ENCODE peak calls at places on chromosomes 11 and 22, in ten cellular contexts. One of them, this sample, is unnamed.

GRCh38 chr11:47144541-47144940 is 32.1 kb downstream of the ARFGAP2 start:
- DNase-seq in body of pancreas: no peak
- DNase-seq in heart right ventricle: no peak
- DNase-seq in SJSA1: no peak
- DNase-seq in CD8-positive, alpha-beta memory T cell: no peak
- DNase-seq in pancreas: no peak
- DNase-seq in left lung: no peak
- DNase-seq in neuronal stem cell: no peak
- DNase-seq in heart left ventricle: no peak
- DNase-seq in HepG2: no peak
- DNase-seq in this sample: no peak

GRCh38 chr22:43110444-43110926 is at the start of gene BIK:
- DNase-seq in body of pancreas: peak; percentile 72
- DNase-seq in heart right ventricle: no peak
- DNase-seq in SJSA1: peak; percentile 65
- DNase-seq in CD8-positive, alpha-beta memory T cell: peak; percentile 40
- DNase-seq in pancreas: peak; percentile 44
- DNase-seq in left lung: peak; percentile 90
- DNase-seq in neuronal stem cell: peak; percentile 56
- DNase-seq in heart left ventricle: peak; percentile 52
- DNase-seq in HepG2: peak; percentile 51
- DNase-seq in this sample: peak; percentile 93

GRCh38 chr11:117457031-117457785 is 129.6 kb downstream of the CEP164 start:
- DNase-seq in body of pancreas: peak; percentile 53
- DNase-seq in heart right ventricle: no peak
- DNase-seq in SJSA1: no peak
- DNase-seq in CD8-positive, alpha-beta memory T cell: no peak
- DNase-seq in pancreas: peak; percentile 60
- DNase-seq in left lung: no peak
- DNase-seq in neuronal stem cell: no peak
- DNase-seq in heart left ventricle: no peak
- DNase-seq in HepG2: no peak
- DNase-seq in this sample: no peak

GRCh38 chr22:24822471-24822870 is 16.5 kb downstream of the SGSM1 start:
- DNase-seq in body of pancreas: peak; percentile 68
- DNase-seq in heart right ventricle: no peak
- DNase-seq in SJSA1: no peak
- DNase-seq in CD8-positive, alpha-beta memory T cell: no peak
- DNase-seq in pancreas: peak; percentile 32
- DNase-seq in left lung: no peak
- DNase-seq in neuronal stem cell: no peak
- DNase-seq in heart left ventricle: no peak
- DNase-seq in HepG2: no peak
- DNase-seq in this sample: no peak

GRCh38 chr11:132126973-132127900 is 756.8 kb downstream of the NTM start:
- DNase-seq in body of pancreas: peak; percentile 61
- DNase-seq in heart right ventricle: peak; percentile 73
- DNase-seq in SJSA1: peak; percentile 46
- DNase-seq in CD8-positive, alpha-beta memory T cell: no peak
- DNase-seq in pancreas: peak; percentile 40
- DNase-seq in left lung: no peak
- DNase-seq in neuronal stem cell: peak; percentile 36
- DNase-seq in heart left ventricle: peak; percentile 56
- DNase-seq in HepG2: peak; percentile 3
- DNase-seq in this sample: peak; percentile 77

GRCh38 chr11:44623321-44623715 is 57.9 kb downstream of the CD82 start:
- DNase-seq in body of pancreas: no peak
- DNase-seq in heart right ventricle: peak; percentile 2
- DNase-seq in SJSA1: peak; percentile 20
- DNase-seq in CD8-positive, alpha-beta memory T cell: no peak
- DNase-seq in pancreas: no peak
- DNase-seq in left lung: peak; percentile 67
- DNase-seq in neuronal stem cell: no peak
- DNase-seq in heart left ventricle: no peak
- DNase-seq in HepG2: no peak
- DNase-seq in this sample: peak; percentile 14

GRCh38 chr22:17512960-17513359 is 50.3 kb upstream of the SLC25A18 start:
- DNase-seq in body of pancreas: no peak
- DNase-seq in heart right ventricle: no peak
- DNase-seq in SJSA1: no peak
- DNase-seq in CD8-positive, alpha-beta memory T cell: no peak
- DNase-seq in pancreas: no peak
- DNase-seq in left lung: no peak
- DNase-seq in neuronal stem cell: no peak
- DNase-seq in heart left ventricle: no peak
- DNase-seq in HepG2: no peak
- DNase-seq in this sample: no peak

GRCh38 chr11:46899501-46900025 is 18.8 kb downstream of the LRP4 start:
- DNase-seq in body of pancreas: no peak
- DNase-seq in heart right ventricle: no peak
- DNase-seq in SJSA1: no peak
- DNase-seq in CD8-positive, alpha-beta memory T cell: no peak
- DNase-seq in pancreas: no peak
- DNase-seq in left lung: no peak
- DNase-seq in neuronal stem cell: no peak
- DNase-seq in heart left ventricle: no peak
- DNase-seq in HepG2: no peak
- DNase-seq in this sample: no peak

GRCh38 chr11:87445002-87445401 is 407.3 kb downstream of the TMEM135 start:
- DNase-seq in body of pancreas: no peak
- DNase-seq in heart right ventricle: no peak
- DNase-seq in SJSA1: no peak
- DNase-seq in CD8-positive, alpha-beta memory T cell: no peak
- DNase-seq in pancreas: no peak
- DNase-seq in left lung: no peak
- DNase-seq in neuronal stem cell: no peak
- DNase-seq in heart left ventricle: no peak
- DNase-seq in HepG2: no peak
- DNase-seq in this sample: no peak

GRCh38 chr11:36018967-36019596 is 75.2 kb downstream of the LDLRAD3 start:
- DNase-seq in body of pancreas: no peak
- DNase-seq in heart right ventricle: no peak
- DNase-seq in SJSA1: no peak
- DNase-seq in CD8-positive, alpha-beta memory T cell: no peak
- DNase-seq in pancreas: no peak
- DNase-seq in left lung: no peak
- DNase-seq in neuronal stem cell: no peak
- DNase-seq in heart left ventricle: no peak
- DNase-seq in HepG2: no peak
- DNase-seq in this sample: no peak

GRCh38 chr11:7871056-7871455 is 60.0 kb downstream of the OR10A6 start:
- DNase-seq in body of pancreas: no peak
- DNase-seq in heart right ventricle: no peak
- DNase-seq in SJSA1: no peak
- DNase-seq in CD8-positive, alpha-beta memory T cell: no peak
- DNase-seq in pancreas: no peak
- DNase-seq in left lung: no peak
- DNase-seq in neuronal stem cell: no peak
- DNase-seq in heart left ventricle: no peak
- DNase-seq in HepG2: no peak
- DNase-seq in this sample: no peak

GRCh38 chr22:21030032-21030431 is 2.3 kb downstream of the SLC7A4 start:
- DNase-seq in body of pancreas: no peak
- DNase-seq in heart right ventricle: no peak
- DNase-seq in SJSA1: no peak
- DNase-seq in CD8-positive, alpha-beta memory T cell: no peak
- DNase-seq in pancreas: no peak
- DNase-seq in left lung: peak; percentile 65
- DNase-seq in neuronal stem cell: no peak
- DNase-seq in heart left ventricle: no peak
- DNase-seq in HepG2: no peak
- DNase-seq in this sample: no peak
- H3K4me3 ChIP-seq in body of pancreas: no peak overlapping the region
- H3K4me3 ChIP-seq in heart right ventricle: no peak overlapping the region
- H3K4me3 ChIP-seq in SJSA1: no peak overlapping the region
- H3K4me3 ChIP-seq in CD8-positive, alpha-beta memory T cell: no peak overlapping the region
- H3K4me3 ChIP-seq in pancreas: no peak overlapping the region
- H3K4me3 ChIP-seq in left lung: no peak overlapping the region
- H3K4me3 ChIP-seq in neuronal stem cell: no peak overlapping the region
- H3K4me3 ChIP-seq in heart left ventricle: no peak overlapping the region
- H3K4me3 ChIP-seq in HepG2: no peak overlapping the region
- H3K4me3 ChIP-seq in this sample: no peak overlapping the region

DNA sequence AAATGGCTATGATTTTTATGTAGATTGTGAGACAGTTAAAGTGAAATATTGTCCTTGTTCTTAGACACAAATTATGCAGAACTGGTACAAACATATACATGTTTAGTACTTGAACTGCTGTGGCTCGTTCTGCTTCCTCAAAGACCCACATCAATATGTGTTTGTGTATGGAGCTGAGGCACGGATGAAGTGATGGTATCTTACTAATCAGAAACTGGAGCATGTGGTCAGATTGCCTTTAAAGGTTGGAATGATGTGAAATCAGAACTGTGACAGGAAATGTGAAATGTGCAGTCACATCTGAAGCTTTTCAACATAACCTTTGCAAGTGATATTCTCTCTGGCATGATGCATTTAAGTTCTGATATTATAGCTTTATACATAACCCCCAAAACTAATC is 130.5 kb downstream of the NAV2 start:
- DNase-seq in body of pancreas: no peak
- DNase-seq in heart right ventricle: no peak
- DNase-seq in SJSA1: no peak
- DNase-seq in CD8-positive, alpha-beta memory T cell: no peak
- DNase-seq in pancreas: no peak
- DNase-seq in left lung: no peak
- DNase-seq in neuronal stem cell: no peak
- DNase-seq in heart left ventricle: no peak
- DNase-seq in HepG2: no peak
- DNase-seq in this sample: no peak
- H3K36me3 ChIP-seq in body of pancreas: no peaks in the 10 kb centered on the region
- H3K36me3 ChIP-seq in heart right ventricle: no peaks in the 10 kb centered on the region
- H3K36me3 ChIP-seq in SJSA1: no peaks in the 10 kb centered on the region
- H3K36me3 ChIP-seq in CD8-positive, alpha-beta memory T cell: no peaks in the 10 kb centered on the region
- H3K36me3 ChIP-seq in pancreas: no peaks in the 10 kb centered on the region
- H3K36me3 ChIP-seq in left lung: no peaks in the 10 kb centered on the region
- H3K36me3 ChIP-seq in neuronal stem cell: peaks cover 8% of the 10 kb centered on the region
- H3K36me3 ChIP-seq in heart left ventricle: no peaks in the 10 kb centered on the region
- H3K36me3 ChIP-seq in HepG2: no peaks in the 10 kb centered on the region
- H3K36me3 ChIP-seq in this sample: no peaks in the 10 kb centered on the region

GRCh38 chr22:30803679-30804078 is 109.0 kb downstream of the OSBP2 start:
- DNase-seq in body of pancreas: no peak
- DNase-seq in heart right ventricle: no peak
- DNase-seq in SJSA1: no peak
- DNase-seq in CD8-positive, alpha-beta memory T cell: no peak
- DNase-seq in pancreas: no peak
- DNase-seq in left lung: no peak
- DNase-seq in neuronal stem cell: no peak
- DNase-seq in heart left ventricle: no peak
- DNase-seq in HepG2: no peak
- DNase-seq in this sample: no peak
- H3K27me3 ChIP-seq in body of pancreas: no peaks in the 10 kb centered on the region
- H3K27me3 ChIP-seq in heart right ventricle: no peaks in the 10 kb centered on the region
- H3K27me3 ChIP-seq in SJSA1: peaks cover 12% of the 10 kb centered on the region
- H3K27me3 ChIP-seq in CD8-positive, alpha-beta memory T cell: peaks cover 20% of the 10 kb centered on the region
- H3K27me3 ChIP-seq in pancreas: no peaks in the 10 kb centered on the region
- H3K27me3 ChIP-seq in left lung: peaks cover 7% of the 10 kb centered on the region
- H3K27me3 ChIP-seq in neuronal stem cell: peaks cover 44% of the 10 kb centered on the region
- H3K27me3 ChIP-seq in heart left ventricle: peaks cover 37% of the 10 kb centered on the region
- H3K27me3 ChIP-seq in HepG2: no peaks in the 10 kb centered on the region
- H3K27me3 ChIP-seq in this sample: peaks cover 17% of the 10 kb centered on the region

GRCh38 chr11:122979103-122979814 is 2.4 kb downstream of the BSX start:
- DNase-seq in body of pancreas: no peak
- DNase-seq in heart right ventricle: no peak
- DNase-seq in SJSA1: no peak
- DNase-seq in CD8-positive, alpha-beta memory T cell: no peak
- DNase-seq in pancreas: no peak
- DNase-seq in left lung: no peak
- DNase-seq in neuronal stem cell: no peak
- DNase-seq in heart left ventricle: no peak
- DNase-seq in HepG2: no peak
- DNase-seq in this sample: peak; percentile 71
- H3K4me3 ChIP-seq in body of pancreas: no peak overlapping the region
- H3K4me3 ChIP-seq in heart right ventricle: no peak overlapping the region
- H3K4me3 ChIP-seq in SJSA1: no peak overlapping the region
- H3K4me3 ChIP-seq in CD8-positive, alpha-beta memory T cell: no peak overlapping the region
- H3K4me3 ChIP-seq in pancreas: no peak overlapping the region
- H3K4me3 ChIP-seq in left lung: no peak overlapping the region
- H3K4me3 ChIP-seq in neuronal stem cell: no peak overlapping the region
- H3K4me3 ChIP-seq in heart left ventricle: no peak overlapping the region
- H3K4me3 ChIP-seq in HepG2: no peak overlapping the region
- H3K4me3 ChIP-seq in this sample: peak overlapping the region; percentile 21

GRCh38 chr11:72001834-72002591 is 3.3 kb downstream of the IL18BP start:
- DNase-seq in body of pancreas: no peak
- DNase-seq in heart right ventricle: no peak
- DNase-seq in SJSA1: no peak
- DNase-seq in CD8-positive, alpha-beta memory T cell: no peak
- DNase-seq in pancreas: no peak
- DNase-seq in left lung: no peak
- DNase-seq in neuronal stem cell: no peak
- DNase-seq in heart left ventricle: no peak
- DNase-seq in HepG2: no peak
- DNase-seq in this sample: no peak
- H3K36me3 ChIP-seq in body of pancreas: peaks cover 42% of the 10 kb centered on the region
- H3K36me3 ChIP-seq in heart right ventricle: peaks cover 65% of the 10 kb centered on the region
- H3K36me3 ChIP-seq in SJSA1: peaks cover 44% of the 10 kb centered on the region
- H3K36me3 ChIP-seq in CD8-positive, alpha-beta memory T cell: peaks cover 38% of the 10 kb centered on the region
- H3K36me3 ChIP-seq in pancreas: peaks cover under 1% of the 10 kb centered on the region
- H3K36me3 ChIP-seq in left lung: peaks cover 69% of the 10 kb centered on the region
- H3K36me3 ChIP-seq in neuronal stem cell: peaks cover 87% of the 10 kb centered on the region
- H3K36me3 ChIP-seq in heart left ventricle: peaks cover 40% of the 10 kb centered on the region
- H3K36me3 ChIP-seq in HepG2: peaks cover 76% of the 10 kb centered on the region
- H3K36me3 ChIP-seq in this sample: peaks cover 41% of the 10 kb centered on the region

GRCh38 chr22:36826262-36826661 is 9.4 kb upstream of the PVALB start:
- DNase-seq in body of pancreas: no peak
- DNase-seq in heart right ventricle: no peak
- DNase-seq in SJSA1: no peak
- DNase-seq in CD8-positive, alpha-beta memory T cell: no peak
- DNase-seq in pancreas: no peak
- DNase-seq in left lung: no peak
- DNase-seq in neuronal stem cell: no peak
- DNase-seq in heart left ventricle: no peak
- DNase-seq in HepG2: no peak
- DNase-seq in this sample: no peak

GRCh38 chr22:36824655-36825054 is 7.8 kb upstream of the PVALB start:
- DNase-seq in body of pancreas: no peak
- DNase-seq in heart right ventricle: no peak
- DNase-seq in SJSA1: no peak
- DNase-seq in CD8-positive, alpha-beta memory T cell: no peak
- DNase-seq in pancreas: no peak
- DNase-seq in left lung: no peak
- DNase-seq in neuronal stem cell: no peak
- DNase-seq in heart left ventricle: no peak
- DNase-seq in HepG2: no peak
- DNase-seq in this sample: no peak

GRCh38 chr22:36823177-36823839 is 6.5 kb upstream of the PVALB start:
- DNase-seq in body of pancreas: no peak
- DNase-seq in heart right ventricle: no peak
- DNase-seq in SJSA1: no peak
- DNase-seq in CD8-positive, alpha-beta memory T cell: no peak
- DNase-seq in pancreas: no peak
- DNase-seq in left lung: no peak
- DNase-seq in neuronal stem cell: no peak
- DNase-seq in heart left ventricle: no peak
- DNase-seq in HepG2: no peak
- DNase-seq in this sample: peak; percentile 56

GRCh38 chr22:36819112-36819511 is 2.3 kb upstream of the PVALB start:
- DNase-seq in body of pancreas: no peak
- DNase-seq in heart right ventricle: no peak
- DNase-seq in SJSA1: no peak
- DNase-seq in CD8-positive, alpha-beta memory T cell: no peak
- DNase-seq in pancreas: no peak
- DNase-seq in left lung: no peak
- DNase-seq in neuronal stem cell: no peak
- DNase-seq in heart left ventricle: no peak
- DNase-seq in HepG2: no peak
- DNase-seq in this sample: peak; percentile 77

GRCh38 chr22:36822581-36822980 is 5.7 kb upstream of the PVALB start:
- DNase-seq in body of pancreas: no peak
- DNase-seq in heart right ventricle: no peak
- DNase-seq in SJSA1: no peak
- DNase-seq in CD8-positive, alpha-beta memory T cell: no peak
- DNase-seq in pancreas: no peak
- DNase-seq in left lung: no peak
- DNase-seq in neuronal stem cell: no peak
- DNase-seq in heart left ventricle: no peak
- DNase-seq in HepG2: no peak
- DNase-seq in this sample: peak; percentile 69
- H3K27me3 ChIP-seq in body of pancreas: peaks cover 17% of the 10 kb centered on the region
- H3K27me3 ChIP-seq in heart right ventricle: peaks cover 21% of the 10 kb centered on the region
- H3K27me3 ChIP-seq in SJSA1: peaks cover 34% of the 10 kb centered on the region
- H3K27me3 ChIP-seq in CD8-positive, alpha-beta memory T cell: peaks cover 17% of the 10 kb centered on the region
- H3K27me3 ChIP-seq in pancreas: no peaks in the 10 kb centered on the region
- H3K27me3 ChIP-seq in left lung: peaks cover 42% of the 10 kb centered on the region
- H3K27me3 ChIP-seq in neuronal stem cell: peaks cover 11% of the 10 kb centered on the region
- H3K27me3 ChIP-seq in heart left ventricle: peaks cover 67% of the 10 kb centered on the region
- H3K27me3 ChIP-seq in HepG2: peaks cover 4% of the 10 kb centered on the region
- H3K27me3 ChIP-seq in this sample: peaks cover 14% of the 10 kb centered on the region